ENCODE peak calls at places on chromosome X, in seven cellular contexts. P is upper lobe of right lung; C is GM13977; O is dorsolateral prefrontal cortex; R is spleen; K is CD8-positive, alpha-beta T cell; D is activated B cell treated with CpG ODN at 0.5 μM for 24 hours. H is an unnamed sample.

GRCh38 chrX:149040873-149041535 is 464.1 kb downstream of the IDS start:
- DNase-seq in D (no peak), P (no peak), C (no peak), R (no peak), K (no peak), O (no peak), H (no peak)

GRCh38 chrX:1487401-1487800 is 34.7 kb upstream of the ASMTL start:
- DNase-seq in K (no peak), R (peak), C (no peak), D (peak), O (no peak), P (no peak), H (no peak)

GRCh38 chrX:97367149-97367548 is 483.4 kb downstream of the RPA4 start:
- DNase-seq in K (no peak), R (no peak), C (no peak), O (no peak), P (no peak), D (no peak), H (no peak)

GRCh38 chrX:98299785-98300184 is 1416.1 kb downstream of the RPA4 start:
- DNase-seq in K (no peak), C (no peak), O (no peak), R (no peak), P (no peak), D (no peak), H (no peak)

GRCh38 chrX:97616883-97617510 is 733.3 kb downstream of the RPA4 start:
- DNase-seq in R (no peak), O (no peak), D (no peak), P (no peak), K (no peak), C (peak), H (no peak)

GRCh38 chrX:97405031-97405685 is 521.5 kb downstream of the RPA4 start:
- DNase-seq in O (no peak), R (no peak), C (no peak), K (no peak), P (no peak), D (no peak), H (no peak)

GRCh38 chrX:30806187-30806728 is 82.8 kb downstream of the TAB3 start:
- DNase-seq in O (no peak), C (no peak), D (no peak), K (no peak), P (no peak), R (no peak), H (no peak)

GRCh38 chrX:19611636-19612376 is 96.5 kb upstream of the MAP3K15 start:
- DNase-seq in D (no peak), C (no peak), R (no peak), P (no peak), K (no peak), O (no peak), H (no peak)

GRCh38 chrX:119417842-119418241 is 18.7 kb downstream of the SLC25A43 start:
- DNase-seq in C (no peak), K (no peak), P (no peak), O (no peak), R (no peak), D (no peak), H (no peak)

GRCh38 chrX:16828126-16828908 is 41.8 kb downstream of the RBBP7 start:
- DNase-seq in O (no peak), D (no peak), R (no peak), P (no peak), C (no peak), K (no peak), H (no peak)

GRCh38 chrX:136209016-136209738 is 42.0 kb downstream of the MAP7D3 start:
- DNase-seq in O (no peak), P (peak), C (peak), K (no peak), R (no peak), D (no peak), H (no peak)

GRCh38 chrX:11435568-11435967 is 142.4 kb downstream of the AMELX start:
- DNase-seq in D (no peak), O (no peak), K (no peak), R (no peak), P (no peak), C (no peak), H (no peak)

GRCh38 chrX:72666451-72666850 is 47.7 kb downstream of the PHKA1 start:
- DNase-seq in O (no peak), R (no peak), K (no peak), C (no peak), D (no peak), P (no peak), H (no peak)

GRCh38 chrX:9897761-9898161 is 69.4 kb upstream of the CLDN34 start:
- DNase-seq in C (no peak), K (no peak), P (no peak), O (no peak), R (no peak), D (no peak), H (no peak)

GRCh38 chrX:129629837-129630236 is 24.9 kb downstream of the APLN start:
- DNase-seq in O (peak), D (no peak), R (no peak), K (no peak), C (no peak), P (no peak), H (no peak)

GRCh38 chrX:12767856-12768255 is 23.4 kb upstream of the PRPS2 start:
- DNase-seq in C (no peak), P (no peak), R (no peak), K (no peak), O (no peak), D (no peak), H (no peak)

GRCh38 chrX:12771445-12772069 is 19.7 kb upstream of the PRPS2 start:
- DNase-seq in R (peak), D (peak), P (peak), C (peak), K (peak), O (no peak), H (peak)

DNA sequence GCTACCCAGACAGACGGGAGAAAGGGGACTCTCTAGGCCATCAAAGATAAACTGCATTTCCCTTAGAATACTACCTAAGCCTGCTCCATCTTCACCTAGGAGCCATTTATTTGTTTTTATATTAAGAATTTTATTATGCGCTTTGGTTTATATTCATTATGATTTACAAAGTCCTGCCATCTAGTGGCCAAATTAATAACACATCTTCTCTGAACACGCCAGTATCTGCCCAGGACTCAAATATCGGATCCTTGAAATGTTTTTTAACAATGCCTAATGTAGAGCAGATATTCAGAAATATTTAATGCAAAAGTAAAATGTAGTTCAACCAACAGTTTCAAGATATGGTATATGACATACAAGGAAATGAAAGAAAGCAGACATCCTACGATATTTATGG is 20.8 kb upstream of the PRPS2 start:
- DNase-seq in P (no peak), D (no peak), O (no peak), C (no peak), R (no peak), K (no peak), H (no peak)
- TF ChIP-seq CTCF in P (peak), D (no peak), O (peak), C (peak), R (no peak), K (peak), H (peak)

DNA sequence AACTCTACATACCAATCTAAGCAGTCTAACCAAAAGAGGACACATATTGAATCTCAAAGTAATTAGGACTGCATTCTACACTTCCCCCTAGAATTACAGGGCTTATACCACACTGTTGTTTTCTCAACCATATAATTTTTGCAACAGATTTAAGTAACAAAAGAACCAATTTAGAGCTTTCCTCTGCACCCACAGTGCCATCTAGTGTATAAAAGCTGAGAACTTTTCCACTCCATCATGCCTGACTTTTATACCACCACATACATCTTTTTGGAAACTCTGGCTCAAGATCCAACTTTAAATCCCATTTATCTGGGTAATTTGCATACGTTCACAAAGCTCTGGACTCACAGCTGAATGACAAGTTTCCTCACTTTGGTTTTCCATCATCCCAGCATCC is 99.5 kb downstream of the EFHC2 start:
- DNase-seq in D (no peak), O (no peak), K (no peak), C (no peak), P (no peak), R (no peak), H (no peak)
- TF ChIP-seq CTCF in D (no peak), O (peak), K (peak), C (peak), P (peak), R (peak), H (peak)

DNA sequence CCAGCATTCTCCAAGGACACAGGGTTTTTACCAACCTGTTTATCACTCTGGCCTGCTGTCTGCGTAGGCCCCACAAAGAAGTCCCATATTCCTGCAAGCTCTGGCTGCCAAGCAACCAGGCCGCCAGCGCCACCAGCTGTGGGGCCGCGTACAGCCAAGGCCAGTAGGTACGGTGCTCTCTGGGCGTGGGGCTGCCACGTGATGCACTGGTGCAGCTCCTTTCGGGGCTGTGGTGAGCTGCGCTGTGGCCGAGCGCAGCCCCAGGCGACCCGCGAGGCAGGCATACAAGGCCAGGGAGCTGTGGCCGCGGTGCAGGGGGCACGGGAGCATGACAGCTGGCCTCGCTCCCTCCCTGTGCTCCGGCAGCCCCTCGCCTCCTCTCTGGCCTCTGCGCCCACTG is 22.2 kb downstream of the LUZP4 start:
- DNase-seq in D (no peak), O (no peak), P (no peak), R (peak), K (no peak), C (no peak), H (peak)
- TF ChIP-seq CTCF in D (no peak), O (no peak), P (no peak), R (no peak), K (no peak), C (no peak), H (peak)

DNA sequence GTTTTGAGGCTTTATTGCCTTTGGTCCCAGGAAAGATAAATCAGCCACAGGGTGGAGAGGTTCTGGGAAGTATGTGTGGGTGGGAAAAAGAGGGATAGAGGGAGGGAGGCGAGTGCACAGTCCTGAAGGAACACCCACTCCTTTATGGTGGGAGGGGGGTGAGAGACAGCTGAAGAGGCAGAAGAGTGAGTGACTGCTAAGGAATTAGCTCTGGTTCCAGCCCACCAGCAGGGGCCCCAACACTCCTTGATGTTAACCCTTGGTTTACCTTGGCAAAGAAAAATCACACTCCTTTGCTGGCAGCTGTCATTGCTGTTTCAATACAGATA is 82.0 kb downstream of the HS6ST2 start:
- DNase-seq in O (no peak), P (no peak), K (no peak), R (no peak), C (no peak), D (no peak), H (no peak)
- TF ChIP-seq CTCF in O (no peak), P (no peak), K (no peak), R (no peak), C (no peak), D (no peak), H (no peak)

GRCh38 chrX:66110112-66110511 is 53.9 kb upstream of the HEPH start:
- DNase-seq in O (no peak), R (no peak), P (no peak), K (no peak), C (peak), D (no peak), H (no peak)
- TF ChIP-seq CTCF in O (peak), R (peak), P (peak), K (peak), C (peak), D (no peak), H (peak)

H was measured in progenitor cell of endocrine pancreas.